ENCODE peak calls at places on chromosomes 1 and 21, in five cellular contexts. R is DMS 273 treated with DMSO at 0.1 percent for 48 hours; S is Daoy; H is stimulated activated CD8-positive, alpha-beta memory T cell treated with anti-CD3 and anti-CD28 coated beads, Interleukin-2, amount 100 ng/mL, for 48 hours; V is HTR-8/SVneo. J is an unnamed sample.

GRCh38 chr1:223752721-223753515 is 40.6 kb downstream of the CAPN2 start:
- DNase-seq in R (no peak), S (no peak), H (no peak), V (no peak), J (no peak)

GRCh38 chr1:101112051-101112770 is 86.6 kb upstream of the DPH5 start:
- DNase-seq in R (peak; percentile 59), S (no peak), H (peak; percentile 21), V (no peak), J (no peak)

GRCh38 chr1:27589441-27589840 is 14.5 kb downstream of the AHDC1 start:
- DNase-seq in R (no peak), S (no peak), H (no peak), V (no peak), J (no peak)

GRCh38 chr1:229691362-229691761 is 65.3 kb downstream of the URB2 start:
- DNase-seq in R (no peak), S (no peak), H (no peak), V (no peak), J (no peak)

GRCh38 chr1:118151312-118151937 is 33.6 kb downstream of the SPAG17 start:
- DNase-seq in R (no peak), S (peak; percentile 60), H (peak; percentile 0), V (peak; percentile 1), J (peak; percentile 65)

GRCh38 chr1:25906644-25907300 is 553 bp upstream of the STMN1 start:
- DNase-seq in R (peak; percentile 64), S (no peak), H (no peak), V (no peak), J (peak; percentile 29)

GRCh38 chr1:10561497-10561896 is 86.7 kb downstream of the PEX14 start:
- DNase-seq in R (no peak), S (no peak), H (no peak), V (no peak), J (peak; percentile 32)

GRCh38 chr1:194241215-194241614 is 1054.8 kb upstream of the B3GALT2 start:
- DNase-seq in R (no peak), S (no peak), H (no peak), V (no peak), J (no peak)

GRCh38 chr1:100523038-100523649 is 14.8 kb upstream of the GPR88 start:
- DNase-seq in R (no peak), S (no peak), H (no peak), V (no peak), J (no peak)

GRCh38 chr1:172146149-172146850 is 274.2 kb upstream of the C1orf105 start:
- DNase-seq in R (no peak), S (no peak), H (no peak), V (no peak), J (peak; percentile 15)

GRCh38 chr1:206685749-206686485 is 1.2 kb downstream of the MAPKAPK2 start:
- DNase-seq in R (no peak), S (peak; percentile 76), H (no peak), V (peak; percentile 42), J (peak; percentile 75)

GRCh38 chr21:46435786-46436227 is 22.9 kb upstream of the DIP2A start:
- DNase-seq in R (no peak), S (no peak), H (no peak), V (no peak), J (no peak)

GRCh38 chr1:87045757-87046422 is 131.5 kb downstream of the HS2ST1 start:
- DNase-seq in R (no peak), S (no peak), H (peak; percentile 1), V (no peak), J (no peak)

GRCh38 chr1:44405804-44406743 is 1.0 kb downstream of the RNF220 start:
- DNase-seq in R (no peak), S (peak; percentile 66), H (no peak), V (no peak), J (no peak)

GRCh38 chr1:199057284-199057683 is 418.4 kb downstream of the PTPRC start:
- DNase-seq in R (no peak), S (no peak), H (no peak), V (no peak), J (no peak)

GRCh38 chr1:175079338-175079737 is 11.7 kb downstream of the TNN start:
- DNase-seq in R (no peak), S (no peak), H (no peak), V (no peak), J (no peak)

GRCh38 chr21:44840771-44841170 is 22.9 kb upstream of the SUMO3 start:
- DNase-seq in R (no peak), S (no peak), H (no peak), V (no peak), J (no peak)

GRCh38 chr1:86705633-86705985 is 1.2 kb downstream of the SH3GLB1 start:
- DNase-seq in R (no peak), S (no peak), H (no peak), V (no peak), J (no peak)

GRCh38 chr1:43205671-43206070 is 33.5 kb downstream of the CFAP57 start:
- DNase-seq in R (no peak), S (peak; percentile 64), H (no peak), V (no peak), J (peak; percentile 30)

GRCh38 chr1:193377472-193377871 is 191.1 kb upstream of the B3GALT2 start:
- DNase-seq in R (no peak), S (no peak), H (no peak), V (no peak), J (no peak)

GRCh38 chr1:22702671-22703070 is 8.0 kb upstream of the EPHB2 start:
- DNase-seq in R (no peak), S (no peak), H (no peak), V (no peak), J (no peak)

GRCh38 chr1:75100481-75101092 is 33.6 kb upstream of the LHX8 start:
- DNase-seq in R (no peak), S (no peak), H (no peak), V (no peak), J (no peak)

GRCh38 chr1:69533343-69533742 is 34.4 kb upstream of the LRRC7 start:
- DNase-seq in R (no peak), S (no peak), H (no peak), V (no peak), J (no peak)

GRCh38 chr1:157199421-157199755 is 61.2 kb upstream of the ETV3 start:
- DNase-seq in R (no peak), S (no peak), H (no peak), V (no peak), J (no peak)

GRCh38 chr1:21175324-21175669 is 1.4 kb downstream of the EIF4G3 start:
- DNase-seq in R (no peak), S (peak; percentile 43), H (no peak), V (no peak), J (peak; percentile 56)

GRCh38 chr1:16051039-16051438 is 7.5 kb downstream of the CLCNKB start:
- DNase-seq in R (no peak), S (no peak), H (no peak), V (no peak), J (no peak)

GRCh38 chr1:75492011-75492410 is 118.9 kb downstream of the SLC44A5 start:
- DNase-seq in R (no peak), S (no peak), H (no peak), V (no peak), J (no peak)

GRCh38 chr1:8880068-8880676 is 1.7 kb upstream of the ENO1 start:
- DNase-seq in R (no peak), S (peak; percentile 91), H (no peak), V (no peak), J (peak; percentile 92)

GRCh38 chr1:151368745-151369610 is 3.5 kb downstream of the SELENBP1 start:
- DNase-seq in R (no peak), S (no peak), H (no peak), V (no peak), J (no peak)

GRCh38 chr1:164446020-164446419 is 113.0 kb upstream of the PBX1 start:
- DNase-seq in R (no peak), S (no peak), H (no peak), V (no peak), J (no peak)

GRCh38 chr21:26513212-26513611 is 59.9 kb downstream of the CYYR1 start:
- DNase-seq in R (no peak), S (no peak), H (no peak), V (no peak), J (peak; percentile 60)

GRCh38 chr1:33164120-33164519 is 17.7 kb downstream of the TRIM62 start:
- DNase-seq in R (no peak), S (no peak), H (no peak), V (peak; percentile 41), J (no peak)

GRCh38 chr1:230268371-230269170 is 157.6 kb downstream of the PGBD5 start:
- DNase-seq in R (peak; percentile 14), S (peak; percentile 76), H (no peak), V (peak; percentile 89), J (peak; percentile 76)

GRCh38 chr1:206935491-206936067 is 10.7 kb downstream of the PIGR start:
- DNase-seq in R (no peak), S (peak; percentile 65), H (peak; percentile 43), V (no peak), J (peak; percentile 54)

GRCh38 chr1:155184351-155184811 is 10.7 kb downstream of the TRIM46 start:
- DNase-seq in R (no peak), S (peak; percentile 2), H (no peak), V (no peak), J (no peak)

J was measured in kidney tubule cell.